ENCODE peak calls at places on chromosome 4, in five cellular contexts. One of them, this sample, is unnamed.

GRCh38 chr4:75919914-75920313 is 17.7 kb upstream of the PPEF2 start:
- DNase-seq in activated gamma-delta T cell treated with anti-CD3 and anti-CD28 coated beads, Interleukin-2, amount 50 U/mL, for 16 hours: no peak
- DNase-seq in globus pallidus: no peak
- DNase-seq in EH: peak; percentile 39
- DNase-seq in T-cell: no peak
- DNase-seq in this sample: no peak

GRCh38 chr4:150150545-150151156 is 72.4 kb downstream of the DCLK2 start:
- DNase-seq in EH: no peak
- DNase-seq in globus pallidus: peak; percentile 73
- DNase-seq in T-cell: no peak
- DNase-seq in activated gamma-delta T cell treated with anti-CD3 and anti-CD28 coated beads, Interleukin-2, amount 50 U/mL, for 16 hours: no peak
- DNase-seq in this sample: no peak

GRCh38 chr4:98802673-98803286 is 126.2 kb downstream of the EIF4E start:
- DNase-seq in T-cell: no peak
- DNase-seq in activated gamma-delta T cell treated with anti-CD3 and anti-CD28 coated beads, Interleukin-2, amount 50 U/mL, for 16 hours: no peak
- DNase-seq in EH: peak; percentile 4
- DNase-seq in globus pallidus: peak; percentile 13
- DNase-seq in this sample: no peak

GRCh38 chr4:145521282-145521681 is 39.6 kb downstream of the SMAD1 start:
- DNase-seq in T-cell: no peak
- DNase-seq in activated gamma-delta T cell treated with anti-CD3 and anti-CD28 coated beads, Interleukin-2, amount 50 U/mL, for 16 hours: no peak
- DNase-seq in EH: no peak
- DNase-seq in globus pallidus: no peak
- DNase-seq in this sample: no peak

GRCh38 chr4:17142232-17142711 is 243.8 kb upstream of the LDB2 start:
- DNase-seq in EH: peak; percentile 99
- DNase-seq in globus pallidus: no peak
- DNase-seq in T-cell: no peak
- DNase-seq in activated gamma-delta T cell treated with anti-CD3 and anti-CD28 coated beads, Interleukin-2, amount 50 U/mL, for 16 hours: no peak
- DNase-seq in this sample: no peak

GRCh38 chr4:82623284-82623683 is 61.5 kb upstream of the TMEM150C start:
- DNase-seq in EH: peak; percentile 36
- DNase-seq in T-cell: no peak
- DNase-seq in activated gamma-delta T cell treated with anti-CD3 and anti-CD28 coated beads, Interleukin-2, amount 50 U/mL, for 16 hours: no peak
- DNase-seq in globus pallidus: no peak
- DNase-seq in this sample: no peak

GRCh38 chr4:186348433-186348832 is 82.4 kb downstream of the F11 start:
- DNase-seq in activated gamma-delta T cell treated with anti-CD3 and anti-CD28 coated beads, Interleukin-2, amount 50 U/mL, for 16 hours: no peak
- DNase-seq in EH: no peak
- DNase-seq in T-cell: no peak
- DNase-seq in globus pallidus: no peak
- DNase-seq in this sample: no peak

GRCh38 chr4:119035941-119036737 is 99.5 kb upstream of the MYOZ2 start:
- DNase-seq in globus pallidus: no peak
- DNase-seq in EH: peak; percentile 85
- DNase-seq in T-cell: no peak
- DNase-seq in activated gamma-delta T cell treated with anti-CD3 and anti-CD28 coated beads, Interleukin-2, amount 50 U/mL, for 16 hours: no peak
- DNase-seq in this sample: peak; percentile 15

GRCh38 chr4:112284166-112284565 is 1.5 kb downstream of the TIFA start:
- DNase-seq in EH: peak; percentile 24
- DNase-seq in T-cell: no peak
- DNase-seq in globus pallidus: no peak
- DNase-seq in activated gamma-delta T cell treated with anti-CD3 and anti-CD28 coated beads, Interleukin-2, amount 50 U/mL, for 16 hours: no peak
- DNase-seq in this sample: peak; percentile 2

GRCh38 chr4:70713453-70714026 is 8.2 kb upstream of the RUFY3 start:
- DNase-seq in T-cell: no peak
- DNase-seq in activated gamma-delta T cell treated with anti-CD3 and anti-CD28 coated beads, Interleukin-2, amount 50 U/mL, for 16 hours: no peak
- DNase-seq in globus pallidus: no peak
- DNase-seq in EH: no peak
- DNase-seq in this sample: no peak

GRCh38 chr4:185966549-185966948 is 102.4 kb upstream of the TLR3 start:
- DNase-seq in globus pallidus: no peak
- DNase-seq in T-cell: no peak
- DNase-seq in activated gamma-delta T cell treated with anti-CD3 and anti-CD28 coated beads, Interleukin-2, amount 50 U/mL, for 16 hours: no peak
- DNase-seq in EH: no peak
- DNase-seq in this sample: no peak

GRCh38 chr4:17059192-17059634 is 160.8 kb upstream of the LDB2 start:
- DNase-seq in activated gamma-delta T cell treated with anti-CD3 and anti-CD28 coated beads, Interleukin-2, amount 50 U/mL, for 16 hours: no peak
- DNase-seq in EH: peak; percentile 66
- DNase-seq in T-cell: no peak
- DNase-seq in globus pallidus: no peak
- DNase-seq in this sample: no peak

GRCh38 chr4:98994474-98995182 is 893 bp upstream of the METAP1 start:
- DNase-seq in globus pallidus: no peak
- DNase-seq in T-cell: no peak
- DNase-seq in EH: peak; percentile 19
- DNase-seq in activated gamma-delta T cell treated with anti-CD3 and anti-CD28 coated beads, Interleukin-2, amount 50 U/mL, for 16 hours: no peak
- DNase-seq in this sample: no peak

GRCh38 chr4:86522349-86522748 is 71.8 kb upstream of the PTPN13 start:
- DNase-seq in globus pallidus: no peak
- DNase-seq in EH: peak; percentile 18
- DNase-seq in T-cell: no peak
- DNase-seq in activated gamma-delta T cell treated with anti-CD3 and anti-CD28 coated beads, Interleukin-2, amount 50 U/mL, for 16 hours: no peak
- DNase-seq in this sample: peak; percentile 37

This sample was measured in PC-3.